ENCODE peak calls at places on chromosomes 16 and 17, in ten cellular contexts. E is HCT116; U is endothelial cell of umbilical vein; M is A549; G is CD8-positive, alpha-beta T cell; F is LNCaP clone FGC; A is neural progenitor cell; Q is kidney epithelial cell; O is heart right ventricle; I is dorsolateral prefrontal cortex. W is an unnamed sample.

GRCh38 chr17:42023524-42024349 is 3.8 kb downstream of the NKIRAS2 start:
- DNase-seq in E (no peak), U (no peak), M (no peak), G (no peak), F (no peak), A (no peak), Q (no peak), O (peak), I (no peak), W (no peak)

GRCh38 chr17:21019976-21020575 is 22.7 kb downstream of the USP22 start:
- DNase-seq in E (no peak), U (no peak), M (no peak), G (no peak), F (no peak), A (peak), Q (no peak), O (no peak), I (peak), W (peak)

GRCh38 chr17:48841395-48841831 is 10.6 kb downstream of the CALCOCO2 start:
- DNase-seq in E (no peak), U (peak), M (no peak), G (no peak), F (no peak), A (no peak), Q (no peak), O (no peak), I (no peak), W (no peak)

GRCh38 chr17:47864791-47865216 is 13.8 kb upstream of the SP6 start:
- DNase-seq in E (no peak), U (no peak), M (no peak), G (no peak), F (no peak), A (no peak), Q (no peak), O (no peak), I (no peak), W (no peak)

GRCh38 chr17:2055494-2056220 is 754 bp downstream of the HIC1 start:
- DNase-seq in E (no peak), U (no peak), M (no peak), G (no peak), F (no peak), A (no peak), Q (no peak), O (peak), I (no peak), W (peak)

GRCh38 chr17:37791434-37791833 is 46.6 kb upstream of the HNF1B start:
- DNase-seq in E (no peak), U (peak), M (peak), G (no peak), F (no peak), A (peak), Q (peak), O (no peak), I (no peak), W (no peak)

GRCh38 chr17:80198144-80198661 is 21.9 kb downstream of the SGSH start:
- DNase-seq in E (no peak), U (no peak), M (no peak), G (no peak), F (no peak), A (no peak), Q (no peak), O (no peak), I (no peak), W (no peak)

GRCh38 chr17:39231587-39232551 is 6.1 kb upstream of the STAC2 start:
- DNase-seq in E (no peak), U (peak), M (peak), G (no peak), F (no peak), A (peak), Q (no peak), O (peak), I (no peak), W (peak)

GRCh38 chr17:75088902-75089417 is 1.2 kb downstream of the SLC16A5 start:
- DNase-seq in E (no peak), U (peak), M (peak), G (no peak), F (no peak), A (no peak), Q (no peak), O (no peak), I (no peak), W (no peak)

GRCh38 chr16:57268804-57269800 is 15.4 kb downstream of the PLLP start:
- DNase-seq in E (no peak), U (no peak), M (no peak), G (no peak), F (no peak), A (no peak), Q (no peak), O (peak), I (peak), W (no peak)

GRCh38 chr17:21013983-21014382 is 28.8 kb downstream of the USP22 start:
- DNase-seq in E (no peak), U (no peak), M (no peak), G (no peak), F (no peak), A (no peak), Q (no peak), O (no peak), I (no peak), W (no peak)

GRCh38 chr17:1617620-1618174 is 10.9 kb downstream of the SLC43A2 start:
- DNase-seq in E (peak), U (peak), M (peak), G (no peak), F (no peak), A (no peak), Q (peak), O (no peak), I (no peak), W (no peak)

GRCh38 chr16:78210305-78210704 is 110.9 kb downstream of the WWOX start:
- DNase-seq in E (peak), U (no peak), M (no peak), G (no peak), F (no peak), A (peak), Q (peak), O (no peak), I (no peak), W (no peak)

GRCh38 chr17:66778531-66778930 is 56.4 kb upstream of the CACNG5 start:
- DNase-seq in E (no peak), U (no peak), M (no peak), G (no peak), F (no peak), A (no peak), Q (no peak), O (no peak), I (no peak), W (no peak)

GRCh38 chr17:45818708-45819107 is 26.0 kb upstream of the SPPL2C start:
- DNase-seq in E (no peak), U (no peak), M (no peak), G (no peak), F (no peak), A (no peak), Q (no peak), O (no peak), I (no peak), W (no peak)

GRCh38 chr17:45821147-45821546 is 23.5 kb upstream of the SPPL2C start:
- DNase-seq in E (no peak), U (no peak), M (no peak), G (no peak), F (no peak), A (no peak), Q (no peak), O (no peak), I (no peak), W (no peak)

GRCh38 chr17:45818041-45818440 is 26.6 kb upstream of the SPPL2C start:
- DNase-seq in E (no peak), U (no peak), M (no peak), G (no peak), F (no peak), A (no peak), Q (no peak), O (no peak), I (no peak), W (no peak)

GRCh38 chr17:45816966-45817365 is 27.7 kb upstream of the SPPL2C start:
- DNase-seq in E (no peak), U (no peak), M (no peak), G (no peak), F (no peak), A (no peak), Q (no peak), O (no peak), I (no peak), W (no peak)

DNA sequence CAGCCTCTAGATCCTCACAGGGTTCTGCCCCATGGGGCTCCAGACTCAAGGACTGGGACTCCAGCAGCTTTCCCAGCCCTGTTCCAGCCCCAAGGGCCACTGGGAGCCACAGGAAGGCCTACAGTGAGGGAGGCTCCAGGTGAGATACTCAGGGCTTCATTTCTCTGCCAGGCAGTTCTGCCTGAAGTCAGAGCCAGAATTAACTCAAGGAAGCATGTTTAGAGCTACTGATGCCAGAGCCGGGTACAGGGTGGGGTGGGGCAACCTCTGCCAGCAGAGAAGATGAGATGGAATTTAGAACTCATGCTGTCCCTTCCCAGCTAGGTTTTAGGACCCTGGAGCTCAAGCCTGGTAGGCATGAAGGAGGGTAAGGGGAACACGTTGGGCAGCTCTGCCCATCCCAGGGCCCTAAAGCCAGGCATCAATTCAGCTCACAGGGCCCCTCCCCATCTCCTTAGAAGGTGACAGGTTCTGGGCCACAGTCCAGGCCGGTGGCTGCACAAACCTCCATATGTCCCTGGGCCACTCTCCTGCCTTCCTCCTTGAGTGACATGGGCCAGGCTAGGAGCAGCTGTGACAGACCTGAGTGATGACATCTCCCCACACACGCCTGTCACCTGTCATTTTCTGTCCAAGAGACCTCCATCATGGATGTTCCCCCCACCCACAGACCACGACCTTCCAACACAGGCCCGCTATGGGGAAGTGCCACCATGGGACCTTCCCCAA is 24.5 kb upstream of the SPPL2C start:
- DNase-seq in E (no peak), U (no peak), M (no peak), G (no peak), F (no peak), A (no peak), Q (no peak), O (no peak), I (no peak), W (no peak)
- TF ChIP-seq CTCF in E (no peak), U (no peak), M (no peak), G (no peak), F (no peak), A (no peak), Q (no peak), O (no peak), I (no peak), W (no peak)

DNA sequence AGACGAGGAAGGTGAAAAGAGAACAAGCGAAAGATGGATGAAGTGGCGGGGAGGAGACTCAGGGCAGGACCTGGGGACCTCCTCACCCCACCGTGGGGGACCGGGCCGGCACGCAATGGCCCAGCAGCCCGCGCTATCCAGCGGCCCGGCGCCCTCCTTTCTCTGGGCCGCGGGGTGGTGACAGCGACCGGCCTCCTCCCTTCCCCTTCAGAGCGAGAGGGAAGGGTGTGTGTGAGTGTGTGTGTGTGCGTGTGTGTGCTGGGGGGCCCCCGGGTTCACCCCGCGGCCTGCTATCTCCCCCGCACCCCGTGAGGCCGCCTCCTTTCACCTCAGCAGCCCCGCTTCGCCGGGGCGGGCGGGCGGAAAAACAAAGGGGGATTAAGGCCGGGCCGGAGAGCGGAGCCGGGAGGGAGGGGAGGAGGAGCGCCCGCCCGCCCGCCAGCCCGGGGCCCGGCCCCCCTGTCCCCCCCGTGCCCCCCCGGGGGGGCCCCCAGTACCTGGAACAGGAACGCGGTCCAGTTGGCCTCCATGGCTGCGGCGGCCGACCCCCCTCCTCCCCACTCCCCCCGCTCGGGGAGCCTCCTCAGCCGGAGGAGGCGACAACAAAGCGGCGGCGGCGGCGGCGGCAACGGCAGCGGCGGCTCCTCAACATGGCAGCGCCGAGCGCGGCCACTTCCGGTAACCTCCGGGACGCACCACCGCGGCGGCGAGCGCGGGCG is at the start of gene VEZF1:
- DNase-seq in E (peak), U (peak), M (peak), G (peak), F (no peak), A (peak), Q (no peak), O (peak), I (peak), W (peak)
- TF ChIP-seq CTCF in E (no peak), U (no peak), M (no peak), G (no peak), F (no peak), A (no peak), Q (no peak), O (no peak), I (no peak), W (no peak)

DNA sequence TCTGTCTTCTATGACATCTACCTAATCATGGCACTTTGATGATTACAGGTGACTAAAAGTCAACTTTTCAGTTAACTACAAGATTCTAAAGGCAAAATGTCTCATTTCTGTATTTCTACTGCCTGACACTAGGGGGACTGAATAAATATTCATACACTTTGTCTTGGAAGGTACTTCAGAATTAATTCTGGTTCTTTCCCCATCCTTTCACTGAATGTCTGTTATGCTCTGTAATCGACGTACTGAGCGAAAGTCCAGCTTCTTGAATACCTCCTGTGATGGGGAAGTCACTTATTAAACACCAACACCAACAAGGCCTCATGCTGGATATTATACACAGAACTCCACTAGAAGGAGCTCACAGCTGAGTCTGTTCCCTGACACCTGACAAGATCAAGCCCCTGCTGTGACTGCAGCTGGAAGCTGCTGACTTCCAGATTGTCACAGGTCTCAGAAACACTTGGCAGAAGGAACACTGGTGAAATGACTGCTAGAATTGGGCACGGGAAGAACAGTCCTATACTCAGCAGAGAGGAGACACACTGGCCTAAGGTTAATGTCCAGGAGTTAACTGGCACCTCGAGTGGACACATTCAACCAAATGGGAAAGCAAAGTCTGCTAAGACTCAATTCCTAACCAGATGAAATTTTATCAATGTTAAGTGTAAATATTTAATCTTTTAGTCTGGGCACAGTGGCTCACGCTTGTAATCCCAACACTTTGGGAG is 31.9 kb downstream of the CMC2 start:
- DNase-seq in E (peak), U (peak), M (no peak), G (no peak), F (no peak), A (peak), Q (no peak), O (no peak), I (no peak), W (no peak)
- TF ChIP-seq CTCF in E (peak), U (peak), M (peak), G (peak), F (peak), A (peak), Q (peak), O (no peak), I (peak), W (peak)

GRCh38 chr16:88881675-88882357 is 15.4 kb upstream of the PABPN1L start:
- DNase-seq in E (no peak), U (no peak), M (no peak), G (no peak), F (no peak), A (no peak), Q (no peak), O (no peak), I (no peak), W (no peak)

GRCh38 chr16:88879788-88880055 is 13.3 kb upstream of the PABPN1L start:
- DNase-seq in E (no peak), U (no peak), M (no peak), G (no peak), F (no peak), A (no peak), Q (no peak), O (no peak), I (no peak), W (no peak)

GRCh38 chr16:88881090-88881580 is 14.7 kb upstream of the PABPN1L start:
- DNase-seq in E (no peak), U (no peak), M (no peak), G (no peak), F (no peak), A (no peak), Q (no peak), O (no peak), I (no peak), W (no peak)

GRCh38 chr16:88878967-88879787 is 12.7 kb upstream of the PABPN1L start:
- DNase-seq in E (no peak), U (no peak), M (no peak), G (no peak), F (no peak), A (no peak), Q (no peak), O (no peak), I (no peak), W (no peak)

DNA sequence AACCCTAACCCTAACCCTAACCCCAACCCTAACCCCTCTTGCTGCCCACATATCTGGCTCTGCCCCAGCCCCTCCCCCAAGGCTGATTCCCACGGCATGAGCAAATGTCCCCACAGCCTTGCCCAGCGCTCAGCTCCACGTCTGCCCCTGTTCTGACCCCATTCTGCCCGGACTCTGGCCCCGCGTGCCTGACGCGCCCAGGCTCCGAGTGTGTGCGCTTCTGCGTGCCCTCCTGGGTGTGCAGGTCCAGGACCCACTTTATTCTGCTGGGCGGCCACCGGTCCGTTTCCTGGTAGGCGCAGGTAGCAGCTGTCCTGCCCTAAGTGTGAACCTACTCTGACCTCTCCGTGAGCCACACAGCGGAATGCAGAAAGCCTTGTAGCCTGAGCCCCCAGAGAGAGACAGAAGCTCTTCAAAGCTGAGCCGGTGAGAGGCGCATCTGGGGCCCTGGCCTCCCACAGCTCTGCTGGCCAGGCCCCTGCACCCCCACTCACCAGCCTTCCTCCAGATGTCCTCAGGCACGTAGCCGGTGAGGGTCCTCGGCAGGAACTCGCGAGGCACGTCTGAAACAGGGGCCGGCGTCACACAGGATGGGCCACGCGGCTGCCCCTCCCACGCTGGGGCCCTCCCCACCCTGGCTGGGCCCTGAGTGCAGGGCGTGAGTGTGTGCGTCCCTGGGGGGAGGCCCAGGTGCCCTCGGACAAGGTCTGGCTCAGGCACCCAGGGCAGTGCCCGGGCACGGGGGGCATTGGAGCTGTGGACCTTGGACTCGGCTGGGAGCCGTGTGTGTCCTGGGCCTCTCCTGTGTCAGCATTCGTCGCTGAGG is 14.0 kb upstream of the PABPN1L start:
- DNase-seq in E (no peak), U (no peak), M (no peak), G (no peak), F (no peak), A (peak), Q (no peak), O (no peak), I (no peak), W (no peak)
- TF ChIP-seq CTCF in E (no peak), U (no peak), M (no peak), G (no peak), F (no peak), A (no peak), Q (no peak), O (no peak), I (no peak), W (no peak)

DNA sequence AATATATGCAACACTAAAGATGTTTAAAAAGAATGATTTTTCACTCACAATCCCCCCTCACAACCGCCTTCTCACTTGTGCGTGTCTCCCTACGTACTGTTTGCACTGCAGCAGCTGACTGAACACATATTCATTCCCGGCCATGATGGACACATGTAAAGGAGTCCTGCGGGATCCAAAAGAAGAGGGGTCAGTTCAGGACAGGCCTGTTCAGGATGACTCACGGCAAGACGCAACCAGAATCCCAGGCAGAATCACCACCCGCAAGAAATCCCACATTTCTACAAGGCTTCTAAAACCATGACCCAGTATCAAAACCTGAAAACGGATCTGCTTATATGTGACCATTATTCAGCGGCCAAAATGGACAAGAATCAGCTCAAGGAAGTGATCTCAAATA is 52.3 kb downstream of the CYB5D2 start:
- DNase-seq in E (no peak), U (no peak), M (no peak), G (no peak), F (no peak), A (no peak), Q (no peak), O (no peak), I (no peak), W (no peak)
- TF ChIP-seq CTCF in E (no peak), U (no peak), M (no peak), G (no peak), F (no peak), A (no peak), Q (no peak), O (no peak), I (no peak), W (no peak)

GRCh38 chr16:5064915-5065314 is 841 bp downstream of the C16orf89 start:
- DNase-seq in E (no peak), U (no peak), M (no peak), G (no peak), F (peak), A (no peak), Q (no peak), O (no peak), I (peak), W (no peak)

GRCh38 chr16:5066511-5066910 is 755 bp upstream of the C16orf89 start:
- DNase-seq in E (no peak), U (no peak), M (no peak), G (no peak), F (no peak), A (no peak), Q (no peak), O (no peak), I (no peak), W (no peak)

GRCh38 chr16:5062790-5063765 is 2.7 kb downstream of the C16orf89 start:
- DNase-seq in E (no peak), U (no peak), M (no peak), G (no peak), F (no peak), A (peak), Q (no peak), O (no peak), I (peak), W (no peak)

GRCh38 chr16:5065813-5066212 is at the start of gene C16orf89:
- DNase-seq in E (no peak), U (no peak), M (no peak), G (no peak), F (no peak), A (no peak), Q (no peak), O (no peak), I (no peak), W (no peak)

GRCh38 chr16:5065368-5065767 is 388 bp downstream of the C16orf89 start:
- DNase-seq in E (no peak), U (no peak), M (no peak), G (no peak), F (no peak), A (no peak), Q (no peak), O (no peak), I (no peak), W (no peak)
- TF ChIP-seq CTCF in E (no peak), U (no peak), M (no peak), G (no peak), F (no peak), A (no peak), Q (no peak), O (no peak), I (no peak), W (no peak)

GRCh38 chr16:27374794-27375499 is 27.0 kb upstream of the IL21R start:
- DNase-seq in E (peak), U (peak), M (peak), G (no peak), F (peak), A (peak), Q (peak), O (peak), I (no peak), W (no peak)
- TF ChIP-seq CTCF in E (peak), U (peak), M (peak), G (peak), F (peak), A (peak), Q (peak), O (peak), I (peak), W (peak)